ENCODE peak calls at places on chromosome 16, in four cellular contexts. Q is breast epithelium, S is suprapubic skin, T is lower leg skin. A is an unnamed sample.

GRCh38 chr16:1539720-1540555 is 6.5 kb downstream of the TMEM204 start:
- DNase-seq in Q (no peak), T (no peak), S (no peak), A (no peak)

GRCh38 chr16:74611721-74612120 is 4.8 kb upstream of the GLG1 start:
- DNase-seq in S (no peak), T (no peak), Q (no peak), A (no peak)

GRCh38 chr16:10988164-10988803 is 43.9 kb downstream of the CLEC16A start:
- DNase-seq in Q (no peak), T (no peak), S (no peak), A (no peak)

GRCh38 chr16:57143125-57143965 is 42.5 kb downstream of the PSME3IP1 start:
- DNase-seq in T (peak; percentile 82), Q (no peak), S (no peak), A (no peak)

GRCh38 chr16:76441391-76441790 is 164.2 kb downstream of the CNTNAP4 start:
- DNase-seq in Q (no peak), S (no peak), T (no peak), A (no peak)

GRCh38 chr16:57000271-57001025 is 11.1 kb downstream of the NLRC5 start:
- DNase-seq in T (peak; percentile 92), Q (no peak), S (no peak), A (peak; percentile 90)

GRCh38 chr16:1794221-1794871 is 841 bp upstream of the IGFALS start:
- DNase-seq in T (no peak), Q (no peak), S (no peak), A (no peak)

GRCh38 chr16:86942469-86943175 is 364.3 kb downstream of the FOXL1 start:
- DNase-seq in Q (no peak), S (no peak), T (no peak), A (no peak)

GRCh38 chr16:75527825-75528299 is 8.0 kb downstream of the CHST5 start:
- DNase-seq in S (no peak), T (no peak), Q (no peak), A (no peak)

GRCh38 chr16:6020162-6020980 is 922.8 kb upstream of the EEF2KMT start:
- DNase-seq in T (no peak), Q (no peak), S (no peak), A (no peak)

GRCh38 chr16:52547834-52548215 is 882 bp upstream of the TOX3 start:
- DNase-seq in Q (no peak), S (no peak), T (no peak), A (no peak)

GRCh38 chr16:1494129-1494640 is 1.0 kb downstream of the TELO2 start:
- DNase-seq in S (peak; percentile 84), Q (no peak), T (no peak), A (no peak)

GRCh38 chr16:59164461-59164860 is 430.3 kb upstream of the GOT2 start:
- DNase-seq in S (no peak), T (no peak), Q (no peak), A (no peak)

GRCh38 chr16:57527027-57527426 is 9.3 kb downstream of the CCDC102A start:
- DNase-seq in Q (no peak), T (no peak), S (no peak), A (no peak)

GRCh38 chr16:82782715-82783251 is 156.0 kb downstream of the CDH13 start:
- DNase-seq in S (no peak), T (no peak), Q (no peak), A (no peak)

GRCh38 chr16:29819506-29819905 is 756 bp upstream of the MVP start:
- DNase-seq in T (no peak), S (no peak), Q (no peak), A (no peak)

GRCh38 chr16:79874391-79874790 is 273.9 kb upstream of the MAF start:
- DNase-seq in S (no peak), Q (no peak), T (no peak), A (no peak)

GRCh38 chr16:82892327-82892726 is 265.6 kb downstream of the CDH13 start:
- DNase-seq in T (no peak), Q (no peak), S (no peak), A (no peak)

GRCh38 chr16:5895137-5895536 is 797.5 kb upstream of the EEF2KMT start:
- DNase-seq in S (no peak), Q (no peak), T (no peak), A (no peak)

GRCh38 chr16:10729649-10730048 is 14.0 kb upstream of the NUBP1 start:
- DNase-seq in T (peak; percentile 89), Q (peak; percentile 57), S (no peak), A (peak; percentile 56)

GRCh38 chr16:82350560-82350959 is 180.5 kb upstream of the MPHOSPH6 start:
- DNase-seq in S (no peak), T (no peak), Q (no peak), A (no peak)

GRCh38 chr16:71629617-71630016 is 3.6 kb downstream of the MARVELD3 start:
- DNase-seq in T (no peak), Q (no peak), S (no peak), A (no peak)

GRCh38 chr16:69365901-69366300 is 14.3 kb upstream of the TMED6 start:
- DNase-seq in T (no peak), S (no peak), Q (no peak), A (no peak)

GRCh38 chr16:58018803-58019202 is 6.8 kb upstream of the MMP15 start:
- DNase-seq in T (no peak), S (no peak), Q (no peak), A (no peak)

GRCh38 chr16:47392114-47392513 is 68.7 kb downstream of the ITFG1 start:
- DNase-seq in S (no peak), Q (no peak), T (no peak), A (no peak)

GRCh38 chr16:73015612-73016487 is 32.1 kb downstream of the ZFHX3 start:
- DNase-seq in T (peak; percentile 95), S (no peak), Q (peak; percentile 97), A (no peak)

GRCh38 chr16:21083729-21084268 is 66.8 kb downstream of the DNAH3 start:
- DNase-seq in S (no peak), T (peak; percentile 91), Q (peak; percentile 24), A (peak; percentile 45)

GRCh38 chr16:19808061-19808621 is 76.5 kb downstream of the GPRC5B start:
- DNase-seq in T (no peak), Q (no peak), S (no peak), A (no peak)

GRCh38 chr16:47008174-47008573 is 34.7 kb upstream of the DNAJA2 start:
- DNase-seq in S (no peak), T (peak; percentile 29), Q (no peak), A (no peak)

GRCh38 chr16:35748621-35749252 is 2289.3 kb downstream of the TP53TG3F start:
- DNase-seq in S (peak; percentile 65), Q (no peak), T (peak; percentile 83), A (no peak)

GRCh38 chr16:78811247-78811646 is 711.8 kb downstream of the WWOX start:
- DNase-seq in Q (no peak), T (no peak), S (no peak), A (no peak)

GRCh38 chr16:54746596-54746995 is 184.1 kb upstream of the IRX5 start:
- DNase-seq in T (no peak), Q (no peak), S (no peak), A (no peak)

GRCh38 chr16:26396511-26397235 is 670.1 kb upstream of the C16orf82 start:
- DNase-seq in Q (no peak), T (no peak), S (no peak), A (no peak)

GRCh38 chr16:46889245-46889941 is 5.2 kb downstream of the GPT2 start:
- DNase-seq in Q (no peak), S (no peak), T (no peak), A (no peak)

GRCh38 chr16:68084504-68085258 is 489 bp upstream of the NFATC3 start:
- DNase-seq in T (peak; percentile 97), Q (peak; percentile 84), S (peak; percentile 94), A (no peak)
- TF ChIP-seq POLR2A in T (peak; percentile 25), Q (peak; percentile 23), S (peak; percentile 65), A (no peak)

DNA sequence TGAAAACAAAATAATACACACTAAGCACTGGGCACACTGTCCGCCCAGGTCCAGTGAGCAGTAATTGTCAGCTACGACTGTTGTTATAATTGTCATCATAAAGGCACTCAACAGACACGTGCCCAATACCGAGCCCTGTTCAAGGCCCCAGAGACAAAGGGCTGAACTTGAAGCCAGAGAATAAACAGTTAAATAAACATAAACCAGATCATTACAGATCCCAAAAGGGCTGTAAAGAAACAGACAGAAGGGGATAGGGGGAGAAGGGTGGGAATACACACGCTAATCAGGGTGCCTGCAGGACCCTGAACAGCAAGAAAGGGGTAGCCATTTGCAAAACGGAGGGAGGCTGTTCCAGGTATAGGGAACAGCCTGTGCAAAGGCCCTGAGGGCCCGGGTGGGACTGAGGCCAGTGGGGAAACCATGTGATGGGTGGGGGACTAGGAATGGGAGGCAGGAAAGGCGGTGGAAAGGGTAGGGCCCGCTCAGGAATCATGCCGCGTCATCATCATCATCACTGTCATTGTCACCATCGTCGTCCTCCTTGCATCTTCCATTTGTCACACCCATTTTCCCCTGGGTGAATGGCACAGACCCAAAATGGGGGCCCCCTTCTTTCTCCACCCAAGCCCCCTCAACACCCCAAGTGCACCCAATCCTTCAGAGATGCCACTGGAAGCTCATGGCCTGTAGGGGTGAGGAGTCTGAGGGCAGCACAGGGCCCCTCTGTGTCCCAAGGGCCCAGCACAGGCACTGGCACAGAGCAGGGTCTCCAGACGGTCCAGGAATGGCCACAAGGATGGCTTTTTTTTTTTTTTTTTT is 6.3 kb downstream of the CARHSP1 start:
- DNase-seq in S (no peak), T (no peak), Q (no peak), A (no peak)
- TF ChIP-seq POLR2A in S (no peak), T (no peak), Q (no peak), A (no peak)

GRCh38 chr16:60203525-60204124 is 1469.5 kb upstream of the GOT2 start:
- DNase-seq in T (no peak), S (no peak), Q (no peak), A (no peak)

GRCh38 chr16:60204221-60204620 is 1470.1 kb upstream of the GOT2 start:
- DNase-seq in Q (no peak), S (no peak), T (no peak), A (no peak)

DNA sequence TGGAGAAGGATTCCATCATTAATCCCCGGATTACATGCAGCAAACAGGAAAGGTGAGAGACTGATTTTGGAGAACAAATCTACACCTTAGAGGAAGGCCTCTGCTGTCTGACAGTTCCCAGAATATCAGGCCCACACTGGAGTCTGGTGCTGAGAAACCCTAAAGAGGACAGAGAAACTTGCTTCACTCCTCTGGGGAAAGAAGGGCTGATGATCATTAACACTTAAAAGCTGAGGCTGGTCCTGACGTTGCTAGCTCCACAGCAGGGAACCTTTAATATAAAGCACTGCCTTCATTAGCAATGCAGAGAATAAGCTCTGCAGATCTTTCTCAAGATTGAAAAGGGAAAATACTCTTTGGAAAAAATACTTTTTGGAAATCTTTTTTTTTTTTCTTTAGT is 1472.4 kb upstream of the GOT2 start:
- DNase-seq in Q (no peak), T (no peak), S (no peak), A (no peak)
- TF ChIP-seq POLR2A in Q (no peak), T (no peak), S (no peak), A (no peak)

DNA sequence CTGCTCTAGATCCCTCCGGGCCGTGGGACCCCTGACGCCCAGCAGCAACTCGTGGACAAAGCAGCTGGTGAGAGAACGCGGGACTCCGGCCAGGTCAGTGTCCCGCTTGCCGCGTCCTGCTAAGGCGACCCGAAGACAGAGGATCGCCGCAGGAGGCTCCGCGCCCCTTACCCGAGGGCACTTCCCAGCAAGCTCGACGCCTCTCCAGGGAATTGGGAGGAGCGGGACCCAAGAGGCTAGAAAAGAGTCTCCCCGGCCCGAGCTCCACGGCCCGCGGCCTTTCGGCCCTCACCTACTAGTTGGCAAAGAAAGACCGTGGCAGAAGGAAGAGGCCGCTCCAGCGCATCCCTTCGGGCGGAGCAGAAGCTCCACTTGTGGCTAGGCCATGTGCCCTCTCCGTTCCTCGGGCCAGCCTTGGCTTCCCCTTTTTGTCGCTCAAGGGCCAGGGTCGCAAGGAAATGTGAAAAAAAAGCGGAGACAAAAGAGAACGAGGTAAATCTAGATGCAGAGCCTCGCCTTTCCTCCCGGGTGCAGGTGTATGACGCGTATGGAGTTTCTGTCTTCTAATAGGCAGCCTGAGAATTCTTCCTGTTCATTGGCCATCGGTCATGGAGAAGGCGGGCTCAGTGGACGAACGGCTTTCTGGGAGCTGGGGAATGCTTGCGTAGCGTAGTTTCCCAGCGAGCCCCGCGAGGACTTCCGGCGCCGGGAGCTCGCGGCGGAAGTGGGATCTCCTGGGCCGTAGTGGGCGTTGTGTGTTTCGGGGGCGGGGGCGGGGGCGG is at the start of gene ZNF213:
- DNase-seq in S (peak; percentile 98), T (peak; percentile 99), Q (peak; percentile 98), A (peak; percentile 96)
- TF ChIP-seq POLR2A in S (peak; percentile 79), T (peak; percentile 90), Q (peak; percentile 89), A (no peak)